ENCODE peak calls at places on chromosomes 4 and X, in ten cellular contexts. V is effector memory CD4-positive, alpha-beta T cell; G is lower lobe of right lung; X is mucosa of descending colon; P is neural progenitor cell; O is astrocyte; Y is neuronal stem cell; L is GM23248; J is ovary; U is Peyer's patch. A is an unnamed sample.
A peak's percentile ranks its signal among the peaks of the same experiment; 100 is the strongest.

GRCh38 chr4:92307886-92308285 is 4.1 kb downstream of the GRID2 start:
- DNase-seq in G (no peak), X (no peak), J (no peak), V (no peak), Y (no peak), O (no peak), P (peak; percentile 15), U (no peak), L (no peak), A (no peak)

GRCh38 chrX:13219990-13220764 is 99.7 kb downstream of the ATXN3L start:
- DNase-seq in V (no peak), Y (no peak), X (no peak), L (no peak), P (no peak), J (no peak), O (peak; percentile 43), G (no peak), U (no peak), A (no peak)

GRCh38 chrX:48468693-48469691 is 1.1 kb downstream of the SLC38A5 start:
- DNase-seq in V (peak; percentile 10), L (no peak), U (no peak), Y (no peak), O (no peak), P (peak; percentile 27), G (no peak), J (no peak), X (no peak), A (peak; percentile 9)

GRCh38 chrX:96684339-96685204 is at the start of gene DIAPH2:
- DNase-seq in Y (peak; percentile 39), X (peak; percentile 92), J (peak; percentile 81), P (peak; percentile 88), O (peak; percentile 69), L (peak; percentile 84), V (peak; percentile 65), U (peak; percentile 85), G (peak; percentile 89), A (peak; percentile 65)

GRCh38 chr4:87024181-87024580 is 89.4 kb downstream of the AFF1 start:
- DNase-seq in U (no peak), L (no peak), P (no peak), J (no peak), V (no peak), X (no peak), O (no peak), G (no peak), Y (no peak), A (no peak)

GRCh38 chr4:101670370-101670769 is 120.2 kb upstream of the BANK1 start:
- DNase-seq in U (no peak), G (no peak), V (no peak), Y (no peak), P (no peak), J (no peak), O (no peak), X (no peak), L (no peak), A (no peak)

GRCh38 chr4:6916069-6916586 is 6.5 kb downstream of the TBC1D14 start:
- DNase-seq in V (no peak), P (no peak), O (no peak), J (no peak), G (no peak), U (no peak), L (no peak), Y (no peak), X (peak; percentile 60), A (no peak)

GRCh38 chr4:139712882-139713281 is 47.3 kb downstream of the MGST2 start:
- DNase-seq in O (no peak), L (no peak), X (no peak), U (no peak), P (no peak), J (no peak), G (no peak), V (no peak), Y (no peak), A (no peak)

GRCh38 chr4:141246243-141246642 is 25.5 kb downstream of the ZNF330 start:
- DNase-seq in Y (no peak), P (no peak), V (no peak), G (no peak), O (peak; percentile 72), U (no peak), J (no peak), L (peak; percentile 71), X (no peak), A (no peak)

GRCh38 chr4:4666187-4666586 is 124.3 kb upstream of the STX18 start:
- DNase-seq in J (no peak), Y (no peak), X (no peak), O (no peak), U (no peak), P (no peak), G (no peak), L (no peak), V (no peak), A (no peak)

GRCh38 chr4:153151535-153152452 is 52.4 kb upstream of the TRIM2 start:
- DNase-seq in O (peak; percentile 50), J (peak; percentile 69), P (peak; percentile 97), Y (peak; percentile 92), G (peak; percentile 87), V (peak; percentile 48), X (peak; percentile 90), L (peak; percentile 45), U (peak; percentile 78), A (peak; percentile 56)

GRCh38 chrX:51892921-51893745 is at the start of gene MAGED1:
- DNase-seq in U (peak; percentile 79), X (peak; percentile 89), P (peak; percentile 95), J (peak; percentile 93), L (peak; percentile 92), O (peak; percentile 88), Y (peak; percentile 93), G (peak; percentile 88), V (peak; percentile 57), A (peak; percentile 28)

DNA sequence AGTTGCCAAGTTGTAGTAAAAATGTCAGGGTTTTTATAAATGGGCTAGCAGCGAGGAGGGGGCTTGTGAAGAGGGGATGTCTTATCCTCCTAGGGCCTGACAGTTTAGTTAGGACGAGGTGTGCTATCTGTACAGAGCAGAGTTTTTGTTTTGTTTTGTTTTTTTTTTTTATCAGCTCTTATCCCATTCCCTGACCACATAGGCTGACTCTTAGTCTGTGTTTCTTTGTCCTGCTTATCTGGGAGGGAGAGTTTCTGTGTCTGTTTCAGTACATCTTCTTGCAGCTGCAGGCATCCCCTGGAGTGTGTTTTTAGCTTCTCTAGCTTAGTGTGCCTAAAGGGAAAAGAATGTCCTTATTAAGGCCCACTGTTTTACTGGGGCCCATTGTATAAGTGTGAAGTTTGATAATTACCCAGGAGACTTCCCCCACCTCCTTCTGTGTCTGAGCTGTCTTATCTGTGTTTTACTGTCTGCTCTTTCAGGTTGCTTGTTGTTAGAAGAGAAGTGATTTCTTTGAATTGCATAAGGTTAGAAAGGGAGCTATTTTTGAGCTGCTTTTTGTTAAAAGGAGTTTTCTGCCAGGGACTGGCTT is 32.0 kb downstream of the PAGE2 start:
- DNase-seq in L (no peak), J (no peak), G (no peak), Y (no peak), X (no peak), O (peak; percentile 6), U (no peak), P (peak; percentile 52), V (no peak), A (no peak)
- H3K9me3 ChIP-seq in L (no peaks in the 10 kb centered on the region), J (no peaks in the 10 kb centered on the region), G (no peaks in the 10 kb centered on the region), Y (no peaks in the 10 kb centered on the region), X (no peaks in the 10 kb centered on the region), O (no peaks in the 10 kb centered on the region), U (no peaks in the 10 kb centered on the region), P (no peaks in the 10 kb centered on the region), V (no peaks in the 10 kb centered on the region), A (no peaks in the 10 kb centered on the region)

DNA sequence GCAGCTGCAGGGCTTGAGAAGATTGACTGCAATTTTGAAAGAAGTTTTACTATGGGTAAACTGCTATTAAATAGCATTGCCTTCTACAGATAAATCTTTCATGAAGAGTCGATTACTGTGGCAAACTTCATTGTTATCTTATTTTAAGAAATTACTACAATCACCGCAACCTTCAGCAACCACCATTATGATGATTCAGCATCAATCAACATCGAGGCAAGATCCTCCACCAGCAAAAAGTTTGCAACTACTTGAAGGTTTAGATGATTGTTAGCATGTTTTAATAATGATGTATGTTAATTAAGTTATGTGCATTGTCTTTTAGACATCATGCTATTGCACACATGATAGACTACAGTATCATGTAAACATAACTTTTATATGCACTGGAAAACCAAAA is 1511.0 kb downstream of the FSTL5 start:
- DNase-seq in G (no peak), P (no peak), X (no peak), V (no peak), O (no peak), J (no peak), Y (no peak), L (no peak), U (no peak), A (no peak)
- H3K9me3 ChIP-seq in G (no peaks in the 10 kb centered on the region), P (no peaks in the 10 kb centered on the region), X (no peaks in the 10 kb centered on the region), V (no peaks in the 10 kb centered on the region), O (no peaks in the 10 kb centered on the region), J (no peaks in the 10 kb centered on the region), Y (no peaks in the 10 kb centered on the region), L (no peaks in the 10 kb centered on the region), U (no peaks in the 10 kb centered on the region), A (no peaks in the 10 kb centered on the region)

GRCh38 chr4:100224160-100224559 is 33.9 kb upstream of the DDIT4L start:
- DNase-seq in U (no peak), J (no peak), Y (no peak), X (no peak), G (no peak), V (no peak), P (peak; percentile 16), L (no peak), O (no peak), A (no peak)

GRCh38 chr4:100224701-100225100 is 34.4 kb upstream of the DDIT4L start:
- DNase-seq in J (no peak), U (no peak), X (no peak), L (no peak), P (peak; percentile 61), Y (no peak), G (no peak), V (no peak), O (no peak), A (no peak)
- H3K9me3 ChIP-seq in J (no peaks in the 10 kb centered on the region), U (no peaks in the 10 kb centered on the region), X (peaks cover 11% of the 10 kb centered on the region), L (no peaks in the 10 kb centered on the region), P (no peaks in the 10 kb centered on the region), Y (peaks cover 2% of the 10 kb centered on the region), G (peaks cover 4% of the 10 kb centered on the region), V (peaks cover 11% of the 10 kb centered on the region), O (peaks cover 9% of the 10 kb centered on the region), A (no peaks in the 10 kb centered on the region)

GRCh38 chrX:155954793-155955192 is 42.7 kb upstream of the IL9R start:
- DNase-seq in G (no peak), J (no peak), Y (no peak), U (no peak), P (no peak), L (no peak), V (no peak), X (no peak), O (no peak), A (no peak)

GRCh38 chrX:155956649-155957048 is 40.8 kb upstream of the IL9R start:
- DNase-seq in Y (no peak), L (no peak), V (no peak), J (no peak), U (no peak), P (no peak), G (no peak), O (no peak), X (no peak), A (no peak)

GRCh38 chrX:155951237-155951789 is 46.2 kb upstream of the IL9R start:
- DNase-seq in G (no peak), U (no peak), X (no peak), Y (no peak), O (no peak), J (no peak), L (no peak), V (no peak), P (no peak), A (no peak)

GRCh38 chrX:155956099-155956498 is 41.4 kb upstream of the IL9R start:
- DNase-seq in L (no peak), U (no peak), P (no peak), O (no peak), J (no peak), G (no peak), Y (no peak), X (no peak), V (no peak), A (no peak)

GRCh38 chrX:155953055-155953454 is 44.4 kb upstream of the IL9R start:
- DNase-seq in Y (no peak), X (no peak), G (no peak), L (no peak), O (no peak), J (no peak), V (no peak), P (no peak), U (no peak), A (no peak)
- H3K9me3 ChIP-seq in Y (peaks cover 18% of the 10 kb centered on the region), X (no peaks in the 10 kb centered on the region), G (no peaks in the 10 kb centered on the region), L (no peaks in the 10 kb centered on the region), O (peaks cover 3% of the 10 kb centered on the region), J (no peaks in the 10 kb centered on the region), V (no peaks in the 10 kb centered on the region), P (peaks cover 4% of the 10 kb centered on the region), U (no peaks in the 10 kb centered on the region), A (no peaks in the 10 kb centered on the region)